ENCODE peak calls at places on chromosomes 4 and X, in seven cellular contexts. H is tibial nerve, Y is endodermal cell, C is neuronal stem cell, K is lung, R is neural progenitor cell, M is tibial artery. A is an unnamed sample. For H3K4me1, the result is how much of the 10 kb centered on the place peaks cover.

GRCh38 chr4:65968873-65969272 is 298.6 kb upstream of the EPHA5 start:
- DNase-seq in M (no peak), K (no peak), H (no peak), C (no peak), R (no peak), Y (no peak), A (no peak)

GRCh38 chr4:113637363-113637762 is 124.2 kb downstream of the CAMK2D start:
- DNase-seq in Y (no peak), R (no peak), C (no peak), K (no peak), M (no peak), H (no peak), A (no peak)

GRCh38 chr4:39043697-39044363 is 11.6 kb upstream of the TMEM156 start:
- DNase-seq in R (no peak), H (no peak), K (no peak), C (no peak), M (no peak), Y (no peak), A (no peak)

GRCh38 chrX:6708676-6709075 is 173.8 kb upstream of the VCX3A start:
- DNase-seq in C (no peak), Y (no peak), M (no peak), K (no peak), H (no peak), R (no peak), A (no peak)

GRCh38 chr4:138834029-138834428 is 181.6 kb upstream of the NOCT start:
- DNase-seq in R (no peak), M (no peak), C (no peak), Y (no peak), K (no peak), H (no peak), A (no peak)

GRCh38 chr4:107774681-107775080 is 50.1 kb upstream of the SGMS2 start:
- DNase-seq in H (no peak), Y (no peak), M (no peak), R (no peak), K (no peak), C (no peak), A (no peak)

GRCh38 chrX:41828821-41829220 is 94.5 kb downstream of the CASK start:
- DNase-seq in R (no peak), K (no peak), H (no peak), Y (no peak), C (no peak), M (no peak), A (no peak)

GRCh38 chr4:38692421-38692820 is 28.4 kb downstream of the KLF3 start:
- DNase-seq in H (no peak), M (no peak), C (no peak), K (no peak), Y (no peak), R (no peak), A (no peak)

GRCh38 chr4:86626066-86626465 is 32.0 kb downstream of the PTPN13 start:
- DNase-seq in M (no peak), K (no peak), Y (no peak), C (no peak), R (no peak), H (no peak), A (no peak)

GRCh38 chr4:37682701-37683401 is 3.3 kb downstream of the RELL1 start:
- DNase-seq in H (no peak), R (no peak), K (no peak), C (no peak), M (no peak), Y (no peak), A (no peak)

GRCh38 chr4:89661490-89661889 is 175.5 kb downstream of the SNCA start:
- DNase-seq in Y (no peak), K (no peak), R (peak), M (no peak), H (no peak), C (no peak), A (no peak)

GRCh38 chrX:71617742-71618141 is 569 bp downstream of the CXCR3 start:
- DNase-seq in Y (no peak), H (no peak), M (no peak), K (no peak), C (no peak), R (no peak), A (no peak)

GRCh38 chrX:24259544-24260240 is 54.2 kb downstream of the SUPT20HL2 start:
- DNase-seq in C (no peak), H (peak), R (peak), Y (peak), K (no peak), M (no peak), A (no peak)

GRCh38 chrX:154987940-154988339 is 34.6 kb downstream of the F8 start:
- DNase-seq in M (no peak), K (no peak), C (no peak), Y (no peak), R (no peak), H (no peak), A (no peak)

GRCh38 chrX:71622347-71623104 is 4.2 kb upstream of the CXCR3 start:
- DNase-seq in C (peak), M (peak), K (peak), H (peak), Y (peak), R (peak), A (peak)

GRCh38 chrX:53456254-53456653 is 22.1 kb upstream of the HSD17B10 start:
- DNase-seq in R (no peak), C (no peak), Y (no peak), K (no peak), H (no peak), M (no peak), A (no peak)

GRCh38 chrX:109347618-109348017 is 134.3 kb downstream of the GUCY2F start:
- DNase-seq in R (no peak), K (no peak), H (no peak), C (no peak), M (no peak), Y (peak), A (no peak)

GRCh38 chr4:6621556-6621927 is 18.9 kb upstream of the MRFAP1 start:
- DNase-seq in Y (no peak), R (no peak), C (no peak), K (no peak), M (no peak), H (no peak), A (no peak)

GRCh38 chr4:93319011-93319410 is 509.5 kb upstream of the ATOH1 start:
- DNase-seq in H (no peak), M (no peak), Y (no peak), K (no peak), C (no peak), R (no peak), A (no peak)

GRCh38 chr4:6908397-6909112 is 1.1 kb upstream of the TBC1D14 start:
- DNase-seq in R (no peak), H (no peak), C (no peak), Y (no peak), K (no peak), M (no peak), A (peak)

GRCh38 chr4:139764192-139764591 is 98.6 kb downstream of the MGST2 start:
- DNase-seq in H (no peak), R (no peak), Y (no peak), K (no peak), C (no peak), M (no peak), A (no peak)

GRCh38 chr4:45566896-45567603 is 556.8 kb downstream of the GABRG1 start:
- DNase-seq in K (no peak), R (no peak), C (no peak), Y (no peak), M (no peak), H (no peak), A (no peak)

GRCh38 chr4:180059216-180059881 is 2183.9 kb upstream of the TENM3 start:
- DNase-seq in K (no peak), M (no peak), H (no peak), C (peak), R (peak), Y (peak), A (peak)

DNA sequence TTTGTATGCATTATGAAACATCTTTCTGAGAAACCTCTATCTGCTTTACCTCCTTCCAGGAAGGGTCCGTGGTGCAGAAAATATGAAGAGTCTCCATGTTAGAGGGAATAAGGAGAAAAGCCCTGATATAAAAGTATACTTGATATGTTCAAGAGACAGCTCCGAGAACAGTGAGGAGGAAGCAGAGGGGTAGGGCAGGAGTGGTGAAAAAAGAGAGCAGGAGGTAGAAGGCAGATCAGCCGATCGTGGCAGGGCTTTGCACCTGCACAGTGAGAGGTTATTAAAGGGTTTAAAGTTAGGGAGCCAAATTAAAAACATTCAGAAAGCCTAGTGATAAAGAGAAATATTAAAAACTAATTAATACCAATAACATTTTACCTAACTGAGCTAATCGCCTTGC is 419.7 kb downstream of the FAT4 start:
- DNase-seq in K (no peak), Y (no peak), H (no peak), R (no peak), C (no peak), M (no peak), A (no peak)
- H3K4me1 ChIP-seq in K (under half), Y (under half), H (under half), R (under half), C (under half), M (under half), A (under half)

GRCh38 chr4:2069161-2069971 is 10.2 kb downstream of the NAT8L start:
- DNase-seq in H (no peak), C (no peak), K (no peak), M (peak), Y (peak), R (no peak), A (no peak)
- H3K4me1 ChIP-seq in H (under half), C (under half), K (under half), M (under half), Y (under half), R (under half), A (under half)

DNA sequence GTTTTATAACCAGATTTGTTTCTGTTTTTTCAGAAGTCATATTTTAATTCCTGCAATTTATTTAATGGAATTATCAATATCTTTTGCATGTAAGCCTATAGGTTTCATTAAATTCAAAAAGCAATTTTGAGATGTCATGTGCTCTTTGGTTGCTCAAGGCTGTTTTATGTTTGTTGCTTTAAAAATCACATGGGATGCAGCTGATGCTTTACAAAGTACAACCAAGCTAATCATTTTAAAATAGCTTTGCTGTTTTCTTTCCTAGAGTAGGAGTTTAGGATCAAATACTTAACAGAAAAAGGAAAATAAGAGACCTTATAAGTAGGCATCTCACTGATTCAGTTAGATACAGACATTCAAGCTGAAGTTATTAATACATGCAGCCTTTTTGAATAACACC is 11.3 kb downstream of the CPEB2 start:
- DNase-seq in H (no peak), C (no peak), Y (no peak), R (no peak), K (no peak), M (no peak), A (no peak)
- H3K4me1 ChIP-seq in H (under half), C (under half), Y (under half), R (under half), K (under half), M (under half), A (under half)

GRCh38 chrX:12997898-12998687 is 23.2 kb downstream of the TMSB4X start:
- DNase-seq in C (peak), H (no peak), Y (no peak), R (peak), K (no peak), M (no peak), A (no peak)

GRCh38 chrX:12996934-12997435 is 22.1 kb downstream of the TMSB4X start:
- DNase-seq in H (no peak), Y (no peak), R (no peak), M (no peak), C (no peak), K (no peak), A (no peak)

GRCh38 chrX:13000311-13000811 is 25.5 kb downstream of the TMSB4X start:
- DNase-seq in C (no peak), R (no peak), H (no peak), Y (no peak), K (no peak), M (no peak), A (no peak)

GRCh38 chrX:13001097-13001496 is 26.2 kb downstream of the TMSB4X start:
- DNase-seq in Y (no peak), H (no peak), C (no peak), K (no peak), M (no peak), R (no peak), A (no peak)

DNA sequence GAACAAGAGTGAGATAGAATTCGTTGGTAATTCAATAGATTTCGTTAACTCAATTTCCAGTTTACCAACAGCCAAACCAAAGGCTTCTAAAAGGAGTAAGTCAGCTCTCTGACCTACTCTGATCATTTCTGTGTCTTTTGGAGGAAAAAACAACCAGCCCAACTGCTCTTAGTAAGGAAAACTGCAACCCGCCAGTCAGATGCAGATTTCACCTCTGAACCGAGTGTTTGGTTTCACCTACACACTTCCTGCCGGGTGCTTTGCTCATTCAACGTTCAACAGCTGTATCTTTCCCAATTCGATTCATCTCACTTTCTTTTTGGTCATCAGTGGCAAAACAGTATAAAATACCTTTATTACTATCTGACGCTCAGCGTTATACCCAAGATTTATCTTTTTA is 24.5 kb downstream of the TMSB4X start:
- DNase-seq in C (no peak), K (no peak), M (no peak), Y (no peak), R (no peak), H (no peak), A (no peak)
- H3K4me1 ChIP-seq in C (under half), K (under half), M (under half), Y (under half), R (under half), H (under half), A (under half)

GRCh38 chr4:158809611-158810486 is 41.0 kb downstream of the FNIP2 start:
- DNase-seq in H (peak), R (no peak), K (no peak), M (no peak), Y (no peak), C (no peak), A (no peak)
- H3K4me1 ChIP-seq in H (under half), R (under half), K (under half), M (under half), Y (under half), C (under half), A (half or more)